ENCODE peak calls at places on chromosomes 4 and X, in eight cellular contexts. W is renal cortical epithelial cell; C is activated CD8-positive, alpha-beta memory T cell treated with anti-CD3 and anti-CD28 coated beads for 4 hours; G is A172; L is NCI-H2029; O is AG04449; B is fibroblast of gingiva; U is GM12865. H is an unnamed sample.

GRCh38 chr4:38857354-38858096 is 908 bp upstream of the TLR6 start:
- DNase-seq in W (peak), C (no peak), G (peak), L (no peak), O (no peak), B (peak), U (peak), H (peak)

GRCh38 chrX:37380920-37381319 is 31.8 kb downstream of the PRRG1 start:
- DNase-seq in W (peak), C (no peak), G (peak), L (peak), O (no peak), B (peak), U (no peak), H (no peak)

GRCh38 chr4:107130157-107130556 is 94.0 kb upstream of the DKK2 start:
- DNase-seq in W (no peak), C (no peak), G (no peak), L (no peak), O (no peak), B (no peak), U (no peak), H (no peak)

GRCh38 chr4:169311643-169312365 is 41.0 kb upstream of the SH3RF1 start:
- DNase-seq in W (peak), C (no peak), G (peak), L (peak), O (no peak), B (peak), U (peak), H (no peak)

GRCh38 chrX:13377537-13377936 is 57.7 kb upstream of the ATXN3L start:
- DNase-seq in W (no peak), C (no peak), G (peak), L (no peak), O (peak), B (peak), U (no peak), H (no peak)

GRCh38 chrX:138711399-138712347 is at the start of gene FGF13:
- DNase-seq in W (no peak), C (no peak), G (no peak), L (no peak), O (no peak), B (no peak), U (peak), H (no peak)

GRCh38 chr4:1041147-1041935 is 29.9 kb downstream of the FGFRL1 start:
- DNase-seq in W (peak), C (no peak), G (peak), L (no peak), O (no peak), B (peak), U (no peak), H (no peak)

GRCh38 chr4:80434238-80434637 is 98.7 kb downstream of the CFAP299 start:
- DNase-seq in W (no peak), C (no peak), G (peak), L (no peak), O (peak), B (no peak), U (no peak), H (no peak)

GRCh38 chr4:151797131-151797530 is 36.3 kb upstream of the GATB start:
- DNase-seq in W (peak), C (no peak), G (no peak), L (no peak), O (no peak), B (peak), U (no peak), H (no peak)

GRCh38 chr4:100189820-100190642 is at the start of gene DDIT4L:
- DNase-seq in W (peak), C (no peak), G (no peak), L (no peak), O (no peak), B (peak), U (no peak), H (no peak)

GRCh38 chr4:173272987-173273386 is 61.2 kb downstream of the HMGB2 start:
- DNase-seq in W (no peak), C (no peak), G (peak), L (no peak), O (peak), B (peak), U (no peak), H (no peak)

GRCh38 chr4:176467011-176467410 is 147.2 kb downstream of the SPCS3 start:
- DNase-seq in W (no peak), C (no peak), G (no peak), L (no peak), O (peak), B (peak), U (no peak), H (no peak)

GRCh38 chr4:15670576-15670975 is 11.1 kb upstream of the FAM200B start:
- DNase-seq in W (no peak), C (no peak), G (no peak), L (no peak), O (no peak), B (no peak), U (no peak), H (no peak)

GRCh38 chrX:55524487-55524886 is 34.8 kb upstream of the USP51 start:
- DNase-seq in W (peak), C (no peak), G (no peak), L (no peak), O (no peak), B (no peak), U (no peak), H (no peak)

GRCh38 chr4:31408136-31408535 is 688.0 kb downstream of the PCDH7 start:
- DNase-seq in W (no peak), C (no peak), G (peak), L (peak), O (no peak), B (no peak), U (no peak), H (no peak)

GRCh38 chr4:176400816-176401461 is 81.2 kb downstream of the SPCS3 start:
- DNase-seq in W (peak), C (no peak), G (peak), L (no peak), O (peak), B (peak), U (no peak), H (no peak)

GRCh38 chr4:2168469-2169319 is 73.2 kb downstream of the HAUS3 start:
- DNase-seq in W (no peak), C (no peak), G (no peak), L (no peak), O (no peak), B (no peak), U (no peak), H (no peak)

GRCh38 chr4:20249333-20249732 is 2.4 kb upstream of the SLIT2 start:
- DNase-seq in W (peak), C (no peak), G (peak), L (no peak), O (no peak), B (peak), U (no peak), H (no peak)

GRCh38 chrX:40148439-40149285 is 50.9 kb upstream of the BCOR start:
- DNase-seq in W (no peak), C (no peak), G (no peak), L (no peak), O (no peak), B (no peak), U (no peak), H (no peak)

GRCh38 chr4:60655356-60655755 is 544.8 kb upstream of the ADGRL3 start:
- DNase-seq in W (no peak), C (no peak), G (no peak), L (no peak), O (no peak), B (no peak), U (no peak), H (no peak)

GRCh38 chr4:39259571-39260330 is 77.4 kb downstream of the WDR19 start:
- DNase-seq in W (peak), C (no peak), G (no peak), L (no peak), O (peak), B (peak), U (no peak), H (no peak)

GRCh38 chrX:21926527-21927278 is 13.8 kb upstream of the SMS start:
- DNase-seq in W (peak), C (no peak), G (peak), L (no peak), O (peak), B (peak), U (peak), H (no peak)

GRCh38 chr4:73853246-73853704 is at the start of gene PF4V1:
- DNase-seq in W (no peak), C (no peak), G (no peak), L (peak), O (no peak), B (no peak), U (no peak), H (no peak)

GRCh38 chr4:1666391-1666790 is 17.7 kb downstream of the FAM53A start:
- DNase-seq in W (no peak), C (no peak), G (no peak), L (no peak), O (no peak), B (no peak), U (no peak), H (no peak)

GRCh38 chrX:13131511-13132137 is 87.2 kb upstream of the FAM9C start:
- DNase-seq in W (peak), C (no peak), G (no peak), L (no peak), O (no peak), B (peak), U (peak), H (no peak)

GRCh38 chrX:96538104-96538725 is 146.4 kb upstream of the DIAPH2 start:
- DNase-seq in W (peak), C (no peak), G (no peak), L (no peak), O (no peak), B (no peak), U (no peak), H (no peak)

GRCh38 chr4:67573193-67573592 is 14.7 kb downstream of the STAP1 start:
- DNase-seq in W (no peak), C (no peak), G (no peak), L (no peak), O (no peak), B (no peak), U (no peak), H (no peak)

GRCh38 chr4:182297659-182298058 is 54.5 kb downstream of the TENM3 start:
- DNase-seq in W (peak), C (no peak), G (peak), L (no peak), O (no peak), B (no peak), U (no peak), H (no peak)

GRCh38 chr4:186161138-186161537 is 30.2 kb upstream of the CYP4V2 start:
- DNase-seq in W (no peak), C (no peak), G (no peak), L (peak), O (no peak), B (no peak), U (peak), H (no peak)

GRCh38 chr4:947491-947971 is 15.3 kb downstream of the TMEM175 start:
- DNase-seq in W (no peak), C (no peak), G (no peak), L (no peak), O (no peak), B (no peak), U (no peak), H (no peak)